ENCODE peak calls at places on chromosomes 6 and 20, in four cellular contexts. N is HepG2, G is GM12878, V is K562. O is an unnamed sample.

GRCh38 chr6:157124855-157125254 is 198.5 kb downstream of the TMEM242 start:
- DNase-seq in N (no peak), G (no peak), V (no peak), O (no peak)

GRCh38 chr20:43691928-43692524 is 25.1 kb downstream of the MYBL2 start:
- DNase-seq in N (peak), G (no peak), V (peak), O (peak)

GRCh38 chr6:138726066-138727060 is 47.2 kb upstream of the CCDC28A start:
- DNase-seq in N (no peak), G (no peak), V (no peak), O (no peak)

GRCh38 chr20:50040432-50041237 is 57.9 kb downstream of the SNAI1 start:
- DNase-seq in N (no peak), G (no peak), V (no peak), O (no peak)

GRCh38 chr20:12594410-12595130 is 414.2 kb upstream of the SPTLC3 start:
- DNase-seq in N (peak), G (no peak), V (no peak), O (peak)

GRCh38 chr6:41901882-41902519 is 6.8 kb upstream of the USP49 start:
- DNase-seq in N (no peak), G (no peak), V (peak), O (no peak)

GRCh38 chr6:157981395-157982296 is at the start of gene SYNJ2:
- DNase-seq in N (peak), G (no peak), V (peak), O (peak)

GRCh38 chr6:32457054-32457453 is 17.4 kb downstream of the HLA-DRA start:
- DNase-seq in N (no peak), G (no peak), V (no peak), O (no peak)

GRCh38 chr6:118860363-118860762 is 33.6 kb upstream of the ASF1A start:
- DNase-seq in N (no peak), G (no peak), V (no peak), O (no peak)

GRCh38 chr20:19758888-19759331 is 852 bp downstream of the RIN2 start:
- DNase-seq in N (peak), G (no peak), V (no peak), O (peak)

GRCh38 chr20:3420211-3420707 is 12.8 kb upstream of the DNAAF9 start:
- DNase-seq in N (no peak), G (peak), V (no peak), O (no peak)

GRCh38 chr20:25308671-25309394 is 60.9 kb downstream of the PYGB start:
- DNase-seq in N (peak), G (no peak), V (no peak), O (no peak)

GRCh38 chr20:45312241-45312640 is 4.1 kb upstream of the MATN4 start:
- DNase-seq in N (no peak), G (no peak), V (no peak), O (no peak)

GRCh38 chr6:35411066-35411465 is 41.1 kb upstream of the FANCE start:
- DNase-seq in N (no peak), G (no peak), V (no peak), O (no peak)

GRCh38 chr6:157808405-157808950 is 14.6 kb upstream of the SNX9 start:
- DNase-seq in N (no peak), G (no peak), V (no peak), O (no peak)

GRCh38 chr20:52783769-52784168 is 188.4 kb upstream of the TSHZ2 start:
- DNase-seq in N (peak), G (no peak), V (peak), O (peak)

GRCh38 chr20:1803216-1804128 is 91.7 kb upstream of the SIRPA start:
- DNase-seq in N (no peak), G (no peak), V (no peak), O (no peak)

GRCh38 chr20:35711588-35712209 is 12.5 kb downstream of the ROMO1 start:
- DNase-seq in N (no peak), G (no peak), V (no peak), O (no peak)

GRCh38 chr6:27237089-27237723 is 10.3 kb upstream of the PRSS16 start:
- DNase-seq in N (peak), G (no peak), V (peak), O (peak)

GRCh38 chr20:43513298-43514061 is 6.0 kb downstream of the L3MBTL1 start:
- DNase-seq in N (no peak), G (no peak), V (no peak), O (no peak)

GRCh38 chr20:17795449-17796095 is 95.8 kb downstream of the BANF2 start:
- DNase-seq in N (no peak), G (no peak), V (no peak), O (no peak)

GRCh38 chr20:59515013-59515905 is 89.1 kb upstream of the PHACTR3 start:
- DNase-seq in N (peak), G (no peak), V (peak), O (peak)

GRCh38 chr6:10412948-10413849 is 1.7 kb downstream of the TFAP2A start:
- DNase-seq in N (no peak), G (no peak), V (no peak), O (no peak)

GRCh38 chr6:112618796-112619195 is 271.7 kb downstream of the RFPL4B start:
- DNase-seq in N (no peak), G (no peak), V (no peak), O (peak)

GRCh38 chr6:139236105-139236504 is 55.7 kb downstream of the TXLNB start:
- DNase-seq in N (no peak), G (no peak), V (no peak), O (no peak)

GRCh38 chr6:44119704-44120262 is 7.5 kb downstream of the MRPL14 start:
- DNase-seq in N (no peak), G (no peak), V (no peak), O (no peak)

GRCh38 chr6:82681119-82681714 is 317.6 kb downstream of the TPBG start:
- DNase-seq in N (no peak), G (no peak), V (no peak), O (no peak)

GRCh38 chr20:62219992-62220665 is at the start of gene HRH3:
- DNase-seq in N (peak), G (no peak), V (peak), O (peak)

GRCh38 chr20:1264727-1265126 is 1.4 kb upstream of the SNPH start:
- DNase-seq in N (no peak), G (no peak), V (no peak), O (no peak)

DNA sequence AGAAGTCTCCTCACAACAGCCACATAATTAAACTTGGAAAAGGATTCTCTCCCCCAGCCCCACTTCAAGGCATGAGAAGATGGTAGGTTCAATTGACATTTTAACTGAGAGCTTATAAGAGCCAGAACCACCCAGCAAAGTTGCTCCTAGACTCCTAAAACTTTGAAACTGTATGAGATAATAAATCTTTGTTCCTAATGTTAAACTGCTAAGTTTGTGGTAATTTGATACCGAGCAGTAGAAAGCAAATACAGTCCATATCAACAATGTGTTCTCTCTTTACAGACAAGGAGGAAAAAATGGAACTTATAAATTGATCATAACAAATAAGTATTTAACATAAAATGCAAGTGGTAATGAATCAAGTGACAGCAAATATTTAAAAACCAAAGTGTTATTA is 831.8 kb downstream of the MAFB start:
- DNase-seq in N (no peak), G (no peak), V (no peak), O (no peak)
- TF ChIP-seq BHLHE40 in N (no peak), G (no peak), V (no peak), O (no peak)

GRCh38 chr6:3579652-3580051 is 122.8 kb upstream of the SLC22A23 start:
- DNase-seq in N (no peak), G (no peak), V (no peak), O (no peak)

GRCh38 chr6:3587660-3588059 is 130.8 kb upstream of the SLC22A23 start:
- DNase-seq in N (no peak), G (no peak), V (no peak), O (no peak)

GRCh38 chr6:3581469-3581868 is 124.6 kb upstream of the SLC22A23 start:
- DNase-seq in N (no peak), G (no peak), V (no peak), O (no peak)

GRCh38 chr6:3584611-3585010 is 127.8 kb upstream of the SLC22A23 start:
- DNase-seq in N (no peak), G (no peak), V (no peak), O (no peak)

GRCh38 chr6:3585320-3585935 is 128.6 kb upstream of the SLC22A23 start:
- DNase-seq in N (no peak), G (no peak), V (no peak), O (no peak)
- TF ChIP-seq SP1 in N (no peak), G (no peak), V (no peak), O (no peak)

DNA sequence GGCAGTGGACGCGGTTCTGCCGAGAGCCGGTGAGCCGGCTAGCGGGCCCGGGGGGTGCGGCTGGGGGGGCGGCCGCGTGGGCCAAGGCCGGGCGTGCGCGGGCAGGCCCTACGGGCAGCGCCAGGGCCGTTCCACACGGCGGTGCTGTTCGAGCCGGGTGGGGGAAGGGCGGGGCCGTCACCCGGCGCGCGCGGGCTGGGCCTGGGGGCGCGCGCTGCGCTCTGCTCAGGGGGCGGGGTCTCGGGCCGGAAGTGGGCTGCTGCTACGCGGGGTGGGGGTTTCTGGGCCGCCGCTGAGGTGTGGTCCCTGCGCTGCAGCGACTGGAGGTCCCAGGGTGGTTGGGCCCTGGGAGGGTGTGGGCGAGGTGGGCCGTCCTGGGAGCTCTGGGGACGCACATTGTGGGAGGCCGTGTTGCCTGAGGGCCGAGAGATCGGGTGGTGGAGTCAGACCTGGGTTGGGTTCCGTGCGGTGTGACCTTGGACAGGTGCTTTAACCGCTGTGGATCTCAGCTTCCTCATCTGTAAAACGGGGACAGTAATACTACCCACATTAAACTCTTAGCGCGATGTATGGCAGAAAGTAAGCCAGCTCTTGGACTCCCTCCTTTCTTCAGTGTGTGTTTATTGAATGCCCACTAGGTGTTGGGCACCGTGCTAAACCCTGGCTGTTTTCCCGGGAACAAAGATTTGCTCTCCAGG is 395 bp downstream of the MAPRE1 start:
- DNase-seq in N (peak), G (no peak), V (peak), O (peak)
- TF ChIP-seq BHLHE40 in N (peak), G (peak), V (no peak), O (no peak)

DNA sequence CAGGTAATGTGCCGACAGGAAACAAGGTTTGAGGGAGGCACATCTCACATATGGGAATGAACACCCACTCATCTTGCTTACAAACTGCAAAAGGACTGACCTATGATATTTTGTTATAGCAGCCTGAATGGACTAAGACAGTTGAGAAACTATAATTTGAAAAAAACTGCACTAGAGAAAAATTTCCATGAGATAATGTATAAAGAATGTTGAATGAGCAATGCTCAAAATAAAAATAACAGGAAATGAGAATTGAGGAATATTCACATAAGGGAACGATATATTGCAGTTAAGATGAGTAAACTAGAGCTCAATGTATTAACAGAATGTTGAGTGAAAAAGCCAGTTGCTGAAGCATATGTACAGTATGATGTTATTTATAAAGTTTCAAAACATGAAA is 6.4 kb upstream of the TBC1D22B start:
- DNase-seq in N (no peak), G (no peak), V (no peak), O (no peak)
- TF ChIP-seq SP1 in N (no peak), G (no peak), V (no peak), O (no peak)

GRCh38 chr20:47444584-47444983 is 57.1 kb upstream of the NCOA3 start:
- DNase-seq in N (no peak), G (no peak), V (no peak), O (no peak)
- TF ChIP-seq BHLHE40 in N (no peak), G (no peak), V (no peak), O (no peak)

O was measured in HEK293T.